ENCODE peak calls at places on chromosome 12, in eight cellular contexts. W, U, G, H, O, L, V and F are unnamed samples.

GRCh38 chr12:21026302-21026701 is 104.7 kb upstream of the SLCO1B1 start:
- DNase-seq in U (no peak), O (no peak), L (no peak), H (no peak), W (no peak), V (no peak), G (no peak), F (no peak)

GRCh38 chr12:52295663-52296062 is 4.3 kb upstream of the KRT81 start:
- DNase-seq in V (no peak), L (no peak), G (no peak), W (no peak), O (peak; percentile 1), H (no peak), U (no peak), F (no peak)

GRCh38 chr12:38625306-38625705 is 280.1 kb downstream of the CPNE8 start:
- DNase-seq in G (no peak), U (no peak), W (no peak), O (no peak), V (no peak), H (no peak), L (no peak), F (no peak)

GRCh38 chr12:115572440-115572839 is 705.1 kb downstream of the MED13L start:
- DNase-seq in O (no peak), G (no peak), H (no peak), W (no peak), L (no peak), V (no peak), U (no peak), F (no peak)

GRCh38 chr12:46387697-46388096 is 15.1 kb upstream of the SLC38A2 start:
- DNase-seq in O (no peak), V (peak; percentile 78), G (no peak), U (no peak), W (no peak), H (no peak), L (no peak), F (no peak)

GRCh38 chr12:15152864-15153263 is 68.4 kb downstream of the RERG start:
- DNase-seq in H (no peak), U (no peak), L (no peak), W (no peak), O (no peak), V (no peak), G (no peak), F (no peak)

GRCh38 chr12:121314441-121314840 is 17.9 kb upstream of the CAMKK2 start:
- DNase-seq in O (no peak), L (no peak), W (no peak), V (no peak), G (no peak), U (no peak), H (no peak), F (no peak)

GRCh38 chr12:46546634-46547273 is 174.2 kb upstream of the SLC38A2 start:
- DNase-seq in L (no peak), G (no peak), H (no peak), V (no peak), U (no peak), W (no peak), O (no peak), F (no peak)

GRCh38 chr12:90630006-90630405 is 325.0 kb downstream of the CCER1 start:
- DNase-seq in W (no peak), U (no peak), V (no peak), O (no peak), L (no peak), H (no peak), G (no peak), F (no peak)

GRCh38 chr12:75995691-75996090 is 35.9 kb downstream of the PHLDA1 start:
- DNase-seq in U (no peak), H (no peak), L (no peak), V (no peak), O (no peak), W (no peak), G (no peak), F (no peak)

GRCh38 chr12:28130625-28131598 is 59.3 kb upstream of the CCDC91 start:
- DNase-seq in G (peak; percentile 22), W (no peak), O (peak; percentile 82), U (peak; percentile 51), L (no peak), H (no peak), V (peak; percentile 67), F (peak; percentile 42)

GRCh38 chr12:49934505-49934904 is 16.0 kb upstream of the AQP2 start:
- DNase-seq in O (no peak), V (no peak), G (no peak), L (no peak), H (no peak), U (no peak), W (no peak), F (no peak)

GRCh38 chr12:118982308-118982707 is 967 bp downstream of the SRRM4 start:
- DNase-seq in U (no peak), W (no peak), L (no peak), V (no peak), O (no peak), H (no peak), G (no peak), F (no peak)

GRCh38 chr12:7190268-7191055 is 976 bp downstream of the PEX5 start:
- DNase-seq in G (peak; percentile 38), W (no peak), L (peak; percentile 78), V (peak; percentile 86), O (peak; percentile 80), H (peak; percentile 25), U (peak; percentile 41), F (peak; percentile 27)

GRCh38 chr12:12072064-12072760 is 1.5 kb downstream of the BCL2L14 start:
- DNase-seq in W (no peak), O (no peak), H (no peak), L (peak; percentile 82), V (peak; percentile 75), U (no peak), G (no peak), F (no peak)

GRCh38 chr12:57093412-57094193 is 4.7 kb downstream of the NAB2 start:
- DNase-seq in W (peak; percentile 20), H (peak; percentile 79), G (peak; percentile 82), U (peak; percentile 91), V (peak; percentile 89), L (peak; percentile 83), O (peak; percentile 95), F (peak; percentile 86)

GRCh38 chr12:57091633-57092528 is 3.0 kb downstream of the NAB2 start:
- DNase-seq in V (no peak), U (no peak), H (no peak), O (peak; percentile 70), W (no peak), L (peak; percentile 55), G (no peak), F (no peak)

GRCh38 chr12:57094194-57095160 is 5.6 kb downstream of the NAB2 start:
- DNase-seq in W (no peak), O (peak; percentile 73), H (no peak), L (peak; percentile 47), G (no peak), U (no peak), V (no peak), F (no peak)

GRCh38 chr12:57092529-57092862 is 3.6 kb downstream of the NAB2 start:
- DNase-seq in W (no peak), L (peak; percentile 36), G (no peak), O (peak; percentile 32), U (no peak), V (no peak), H (no peak), F (no peak)

GRCh38 chr12:57092876-57093411 is 4.0 kb downstream of the NAB2 start:
- DNase-seq in W (no peak), O (peak; percentile 57), H (no peak), L (no peak), G (no peak), V (no peak), U (no peak), F (no peak)
- H3K4me3 ChIP-seq in W (no peak overlapping the region), O (no peak overlapping the region), H (no peak overlapping the region), L (no peak overlapping the region), G (no peak overlapping the region), V (no peak overlapping the region), U (no peak overlapping the region), F (no peak overlapping the region)

GRCh38 chr12:93426406-93426805 is 15.3 kb downstream of the UBE2N start:
- DNase-seq in O (no peak), W (no peak), L (no peak), V (no peak), U (no peak), H (no peak), G (no peak), F (no peak)
- H3K4me1 ChIP-seq in O (peaks cover 2% of the 10 kb centered on the region), W (peaks cover 33% of the 10 kb centered on the region), L (peaks cover 26% of the 10 kb centered on the region), V (peaks cover 100% of the 10 kb centered on the region), U (peaks cover 10% of the 10 kb centered on the region), H (no peaks in the 10 kb centered on the region), G (peaks cover 89% of the 10 kb centered on the region), F (peaks cover 28% of the 10 kb centered on the region)

GRCh38 chr12:95836185-95836609 is 22.6 kb upstream of the SNRPF start:
- DNase-seq in G (no peak), L (no peak), H (no peak), O (no peak), V (no peak), U (no peak), W (no peak), F (no peak)

GRCh38 chr12:95836630-95837239 is 22.0 kb upstream of the SNRPF start:
- DNase-seq in U (no peak), W (no peak), L (no peak), O (no peak), V (no peak), H (no peak), G (no peak), F (no peak)

GRCh38 chr12:95834572-95834971 is 24.2 kb upstream of the SNRPF start:
- DNase-seq in V (no peak), W (no peak), G (no peak), L (no peak), O (no peak), U (no peak), H (no peak), F (no peak)

GRCh38 chr12:95838125-95838524 is 20.6 kb upstream of the SNRPF start:
- DNase-seq in V (no peak), O (no peak), W (no peak), G (peak; percentile 40), L (no peak), H (peak; percentile 41), U (peak; percentile 27), F (no peak)

GRCh38 chr12:95837240-95838038 is 21.3 kb upstream of the SNRPF start:
- DNase-seq in G (no peak), H (no peak), W (no peak), U (no peak), V (no peak), O (no peak), L (no peak), F (no peak)
- H3K27ac ChIP-seq in G (no peak overlapping the region), H (peak overlapping the region; percentile 74), W (no peak overlapping the region), U (no peak overlapping the region), V (no peak overlapping the region), O (no peak overlapping the region), L (no peak overlapping the region), F (no peak overlapping the region)

DNA sequence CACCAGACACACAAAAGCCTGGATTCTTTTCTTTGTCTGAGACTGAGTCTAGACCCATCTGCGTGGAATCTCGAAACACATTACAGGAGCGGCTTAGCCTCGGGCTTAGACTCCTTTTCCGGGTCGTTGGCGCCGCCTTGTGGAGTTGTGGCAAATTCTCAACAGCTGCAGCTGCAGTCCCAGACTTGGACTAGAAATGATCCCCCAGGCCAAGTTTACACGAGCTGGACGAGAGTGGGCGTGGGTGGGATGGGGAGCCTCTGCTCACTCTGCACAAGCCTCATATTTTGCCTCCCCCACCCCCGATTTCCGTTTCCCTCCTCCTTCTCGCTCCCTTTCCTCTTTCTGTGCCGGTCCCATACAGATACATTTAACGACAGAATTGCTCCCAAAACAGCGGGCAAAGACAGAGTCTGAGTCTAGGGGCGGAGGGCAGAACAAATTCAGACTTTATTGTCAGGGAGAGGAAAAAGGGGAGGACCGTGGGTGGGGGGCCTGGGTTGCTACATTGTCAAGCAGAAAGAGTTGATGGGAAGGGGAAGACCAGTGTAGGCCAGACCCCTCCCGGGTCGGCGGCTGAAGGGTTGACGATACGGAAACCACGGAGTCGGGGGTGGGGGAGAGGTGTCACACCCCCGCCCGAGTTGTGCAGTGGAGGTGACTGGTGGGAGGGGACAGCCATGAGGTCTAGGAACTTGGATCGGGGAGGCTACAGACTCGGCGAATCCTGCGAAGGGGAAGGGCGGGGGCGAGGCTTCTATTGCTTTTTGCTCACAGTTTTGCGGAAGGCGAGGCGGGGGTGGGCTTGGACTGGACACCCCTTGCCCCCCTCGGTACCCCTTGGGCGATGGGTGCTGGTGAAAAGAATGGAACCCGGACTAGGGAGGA is 4.7 kb upstream of the GPR84 start:
- DNase-seq in L (peak; percentile 94), V (peak; percentile 97), G (peak; percentile 92), O (peak; percentile 98), H (peak; percentile 82), W (peak; percentile 75), U (peak; percentile 90), F (peak; percentile 91)
- H3K4me3 ChIP-seq in L (no peak overlapping the region), V (peak overlapping the region; percentile 22), G (peak overlapping the region; percentile 52), O (no peak overlapping the region), H (peak overlapping the region; percentile 37), W (peak overlapping the region; percentile 35), U (peak overlapping the region; percentile 42), F (peak overlapping the region; percentile 40)